ENCODE peak calls at places on chromosomes 5 and 9, in ten cellular contexts. F, B, N, C, I, T, R, Q, H and G are unnamed samples. For H3K36me3, the result is how much of the 10 kb centered on the place peaks cover.

GRCh38 chr9:92790542-92791527 is 26.2 kb upstream of the BICD2 start:
- DNase-seq in F (peak), B (peak), N (peak), C (peak), I (peak), T (peak), R (peak), Q (peak), H (peak), G (peak)

GRCh38 chr5:129057329-129057728 is 37.2 kb upstream of the ISOC1 start:
- DNase-seq in F (no peak), B (no peak), N (no peak), C (no peak), I (no peak), T (no peak), R (no peak), Q (no peak), H (no peak), G (no peak)

GRCh38 chr5:6722015-6722414 is 8.8 kb downstream of the TENT4A start:
- DNase-seq in F (no peak), B (no peak), N (no peak), C (no peak), I (no peak), T (no peak), R (no peak), Q (no peak), H (no peak), G (no peak)

GRCh38 chr9:104810421-104811339 is 46.8 kb downstream of the NIPSNAP3B start:
- DNase-seq in F (no peak), B (no peak), N (no peak), C (no peak), I (peak), T (peak), R (peak), Q (no peak), H (peak), G (no peak)

GRCh38 chr5:10454591-10455272 is 13.1 kb downstream of the ROPN1L start:
- DNase-seq in F (no peak), B (no peak), N (no peak), C (no peak), I (no peak), T (peak), R (peak), Q (no peak), H (no peak), G (no peak)

GRCh38 chr9:16032799-16033198 is 480.0 kb downstream of the CCDC171 start:
- DNase-seq in F (peak), B (peak), N (no peak), C (no peak), I (no peak), T (no peak), R (peak), Q (no peak), H (no peak), G (peak)

GRCh38 chr9:32384364-32385134 is at the start of gene ACO1:
- DNase-seq in F (peak), B (peak), N (peak), C (peak), I (peak), T (peak), R (peak), Q (peak), H (peak), G (peak)

GRCh38 chr9:129751841-129752801 is 721 bp downstream of the PTGES start:
- DNase-seq in F (no peak), B (no peak), N (no peak), C (no peak), I (peak), T (no peak), R (peak), Q (no peak), H (peak), G (no peak)

GRCh38 chr9:116504893-116505480 is 182.1 kb upstream of the TRIM32 start:
- DNase-seq in F (no peak), B (no peak), N (no peak), C (no peak), I (no peak), T (no peak), R (no peak), Q (no peak), H (no peak), G (no peak)

GRCh38 chr5:3325811-3326568 is 269.6 kb upstream of the IRX1 start:
- DNase-seq in F (no peak), B (no peak), N (no peak), C (no peak), I (no peak), T (no peak), R (no peak), Q (no peak), H (no peak), G (no peak)

GRCh38 chr5:109329296-109330252 is 80.2 kb downstream of the PJA2 start:
- DNase-seq in F (no peak), B (no peak), N (no peak), C (no peak), I (no peak), T (peak), R (peak), Q (no peak), H (no peak), G (no peak)

GRCh38 chr5:132295505-132296411 is 1.6 kb downstream of the SLC22A4 start:
- DNase-seq in F (no peak), B (no peak), N (no peak), C (no peak), I (no peak), T (no peak), R (peak), Q (no peak), H (no peak), G (peak)

GRCh38 chr9:92592946-92593860 is 57.4 kb upstream of the ECM2 start:
- DNase-seq in F (no peak), B (no peak), N (no peak), C (no peak), I (no peak), T (no peak), R (no peak), Q (no peak), H (no peak), G (no peak)

GRCh38 chr5:6359941-6360683 is 18.2 kb downstream of the MED10 start:
- DNase-seq in F (peak), B (no peak), N (no peak), C (peak), I (no peak), T (no peak), R (no peak), Q (no peak), H (no peak), G (no peak)

GRCh38 chr5:42825422-42826148 is 13.9 kb upstream of the SELENOP start:
- DNase-seq in F (no peak), B (no peak), N (no peak), C (no peak), I (no peak), T (no peak), R (no peak), Q (no peak), H (no peak), G (no peak)

GRCh38 chr5:78221964-78222451 is 72.5 kb downstream of the AP3B1 start:
- DNase-seq in F (no peak), B (no peak), N (no peak), C (no peak), I (no peak), T (peak), R (peak), Q (no peak), H (no peak), G (peak)

GRCh38 chr9:90449213-90449925 is 193.3 kb downstream of the DIRAS2 start:
- DNase-seq in F (no peak), B (no peak), N (no peak), C (no peak), I (no peak), T (no peak), R (no peak), Q (no peak), H (no peak), G (no peak)

GRCh38 chr5:158163836-158164572 is 305.1 kb upstream of the CLINT1 start:
- DNase-seq in F (no peak), B (no peak), N (no peak), C (no peak), I (no peak), T (no peak), R (no peak), Q (no peak), H (no peak), G (no peak)

GRCh38 chr9:88387733-88388202 is 476 bp upstream of the SPIN1 start:
- DNase-seq in F (peak), B (no peak), N (no peak), C (peak), I (peak), T (peak), R (peak), Q (peak), H (peak), G (no peak)

GRCh38 chr5:113692466-113693204 is 179.1 kb downstream of the YTHDC2 start:
- DNase-seq in F (no peak), B (peak), N (peak), C (no peak), I (no peak), T (no peak), R (no peak), Q (no peak), H (no peak), G (peak)
- H3K4me3 ChIP-seq in F (no peak), B (peak), N (no peak), C (no peak), I (no peak), T (no peak), R (no peak), Q (no peak), H (no peak), G (no peak)

GRCh38 chr9:886886-887285 is 45.4 kb downstream of the DMRT1 start:
- DNase-seq in F (no peak), B (no peak), N (no peak), C (no peak), I (no peak), T (no peak), R (no peak), Q (no peak), H (no peak), G (no peak)
- H3K36me3 ChIP-seq in F (under half), B (under half), N (under half), C (under half), I (under half), T (under half), R (under half), Q (under half), H (under half), G (under half)

GRCh38 chr9:21362287-21362686 is 5.6 kb downstream of the IFNA13 start:
- DNase-seq in F (no peak), B (no peak), N (no peak), C (no peak), I (no peak), T (no peak), R (no peak), Q (no peak), H (no peak), G (no peak)

DNA sequence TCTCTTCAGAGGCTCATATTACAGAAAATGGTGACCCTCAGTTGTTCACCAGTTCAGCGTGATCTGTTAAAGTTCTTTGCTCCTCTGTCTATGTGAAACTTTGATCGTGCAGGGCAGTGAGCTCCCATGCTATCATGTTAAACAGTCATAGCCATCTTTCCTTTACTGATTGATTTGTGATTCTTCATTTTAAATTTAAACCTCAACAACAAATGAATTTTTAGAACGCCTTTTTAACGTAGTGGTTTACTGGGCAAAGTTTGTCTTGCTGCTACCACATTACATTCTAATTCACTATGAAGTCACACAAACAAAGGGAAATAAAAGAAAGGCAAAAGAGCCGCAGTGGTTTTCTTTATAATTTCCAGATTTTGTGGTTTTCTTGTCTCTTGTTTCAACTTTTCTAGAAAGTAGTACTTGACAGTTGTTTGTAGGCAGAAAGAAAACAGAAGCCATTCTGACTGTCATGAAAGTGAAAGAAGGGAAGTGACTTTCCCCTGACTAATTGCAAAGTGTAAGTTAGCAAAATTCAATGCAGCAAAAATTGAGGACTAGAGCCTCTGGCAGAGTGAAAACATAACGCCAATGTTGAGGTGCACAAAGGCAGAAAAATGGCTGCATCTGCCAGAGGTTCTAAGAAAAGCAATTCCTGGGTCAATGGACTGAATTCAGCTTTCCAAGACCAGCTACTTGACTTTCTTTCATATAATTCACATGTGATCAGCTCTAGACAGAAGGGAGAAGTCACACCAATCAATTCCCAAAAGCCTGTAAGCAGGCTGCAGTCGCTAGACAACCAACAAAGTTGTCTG is 7.0 kb upstream of the IFNA6 start:
- DNase-seq in F (no peak), B (no peak), N (no peak), C (no peak), I (no peak), T (no peak), R (no peak), Q (no peak), H (no peak), G (no peak)
- H3K4me3 ChIP-seq in F (no peak), B (no peak), N (no peak), C (no peak), I (no peak), T (no peak), R (no peak), Q (peak), H (no peak), G (no peak)

GRCh38 chr5:36161317-36161716 is 9.4 kb downstream of the SKP2 start:
- DNase-seq in F (no peak), B (no peak), N (no peak), C (no peak), I (no peak), T (no peak), R (peak), Q (no peak), H (no peak), G (no peak)

GRCh38 chr5:36164461-36164860 is 12.6 kb downstream of the SKP2 start:
- DNase-seq in F (no peak), B (no peak), N (no peak), C (no peak), I (no peak), T (no peak), R (no peak), Q (no peak), H (no peak), G (no peak)

GRCh38 chr5:36158144-36158543 is 6.2 kb downstream of the SKP2 start:
- DNase-seq in F (no peak), B (no peak), N (no peak), C (no peak), I (no peak), T (no peak), R (no peak), Q (no peak), H (no peak), G (no peak)

GRCh38 chr5:36162810-36163486 is 11.0 kb downstream of the SKP2 start:
- DNase-seq in F (no peak), B (no peak), N (no peak), C (no peak), I (no peak), T (no peak), R (no peak), Q (no peak), H (no peak), G (no peak)

GRCh38 chr5:36160617-36161016 is 8.7 kb downstream of the SKP2 start:
- DNase-seq in F (no peak), B (no peak), N (no peak), C (no peak), I (no peak), T (no peak), R (no peak), Q (no peak), H (no peak), G (no peak)
- H3K36me3 ChIP-seq in F (half or more), B (under half), N (half or more), C (under half), I (under half), T (under half), R (under half), Q (under half), H (under half), G (under half)

GRCh38 chr9:131013015-131013755 is 4.2 kb downstream of the LAMC3 start:
- DNase-seq in F (no peak), B (no peak), N (no peak), C (no peak), I (no peak), T (no peak), R (no peak), Q (no peak), H (no peak), G (peak)

GRCh38 chr9:131012023-131012334 is 3.0 kb downstream of the LAMC3 start:
- DNase-seq in F (no peak), B (no peak), N (no peak), C (no peak), I (no peak), T (no peak), R (no peak), Q (no peak), H (no peak), G (peak)

GRCh38 chr9:131012396-131012917 is 3.5 kb downstream of the LAMC3 start:
- DNase-seq in F (no peak), B (peak), N (no peak), C (no peak), I (no peak), T (no peak), R (no peak), Q (peak), H (no peak), G (peak)

GRCh38 chr9:131010482-131011273 is 1.7 kb downstream of the LAMC3 start:
- DNase-seq in F (no peak), B (no peak), N (no peak), C (no peak), I (no peak), T (no peak), R (no peak), Q (no peak), H (no peak), G (peak)

DNA sequence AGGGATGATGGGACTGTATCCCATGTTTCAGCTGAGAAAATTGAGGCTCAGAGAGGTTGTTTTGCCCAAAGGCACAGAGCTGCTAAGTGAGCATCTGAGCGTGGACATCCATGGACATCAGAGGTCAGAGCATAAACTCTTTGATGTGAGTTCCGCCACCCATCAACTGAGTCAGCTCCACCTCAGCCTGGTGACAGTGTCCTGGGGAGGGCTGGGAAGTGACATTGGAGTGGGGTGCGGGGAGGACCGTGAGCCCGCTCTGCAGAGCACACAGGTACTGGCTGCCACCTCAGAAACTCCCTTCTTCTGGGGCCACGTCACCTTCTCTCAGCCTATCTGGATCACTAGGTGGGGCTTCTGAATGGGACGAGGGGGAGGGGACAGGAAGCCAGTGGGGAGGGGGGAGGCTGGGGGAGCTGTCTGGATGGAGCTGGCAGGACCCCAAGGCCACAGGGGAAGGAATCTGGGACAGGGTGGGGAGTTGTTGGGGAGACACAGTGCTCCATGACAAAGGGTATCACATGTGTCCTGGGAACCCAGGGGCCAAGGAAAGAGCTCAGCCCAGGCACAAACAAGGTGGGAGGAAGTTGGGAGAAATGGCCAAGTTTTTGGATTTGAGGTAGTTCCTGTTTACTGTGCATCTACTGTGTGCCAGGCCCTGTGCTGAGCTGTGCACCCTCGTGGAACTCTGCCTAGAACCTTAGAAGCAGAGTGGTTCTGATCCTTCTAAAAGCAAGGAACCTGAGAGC is 2.5 kb downstream of the LAMC3 start:
- DNase-seq in F (no peak), B (no peak), N (no peak), C (no peak), I (no peak), T (no peak), R (no peak), Q (no peak), H (no peak), G (peak)
- H3K4me3 ChIP-seq in F (no peak), B (no peak), N (no peak), C (no peak), I (no peak), T (no peak), R (no peak), Q (no peak), H (no peak), G (peak)

DNA sequence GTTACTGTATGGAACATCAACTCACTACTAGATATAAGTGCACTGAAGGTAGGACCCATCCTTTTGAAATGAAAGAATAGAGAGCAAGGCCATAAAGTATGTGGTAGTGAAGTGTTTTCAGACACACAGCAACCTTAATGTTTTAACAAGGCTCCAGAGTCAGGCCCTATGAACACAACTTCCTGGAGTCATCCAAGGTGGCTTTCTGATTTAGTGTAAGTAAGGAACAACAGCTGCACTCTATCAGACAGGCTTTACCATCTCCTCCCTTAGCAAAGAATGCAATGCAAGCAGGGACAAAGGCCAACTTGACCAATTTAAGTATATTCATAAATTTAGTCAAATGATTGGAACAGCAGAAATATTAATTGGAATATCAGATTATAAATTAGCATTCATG is 90.1 kb downstream of the MPDZ start:
- DNase-seq in F (no peak), B (no peak), N (no peak), C (no peak), I (peak), T (no peak), R (no peak), Q (no peak), H (no peak), G (no peak)
- H3K36me3 ChIP-seq in F (under half), B (under half), N (half or more), C (half or more), I (under half), T (under half), R (under half), Q (under half), H (under half), G (under half)

GRCh38 chr9:73153793-73154227 is 2.1 kb downstream of the ANXA1 start:
- DNase-seq in F (no peak), B (no peak), N (no peak), C (no peak), I (no peak), T (no peak), R (peak), Q (no peak), H (no peak), G (no peak)
- H3K4me3 ChIP-seq in F (peak), B (no peak), N (no peak), C (peak), I (no peak), T (peak), R (peak), Q (peak), H (peak), G (no peak)